ENCODE peak calls at places on chromosomes 7 and 10, in nine cellular contexts. X is tibial artery; P is astrocyte; Q is stomach; V is adipocyte; U is PC-3; B is heart left ventricle; Y is CD8-positive, alpha-beta T cell; L is IMR-90. S is an unnamed sample. For H3K9me3, the result is how much of the 10 kb centered on the place peaks cover.

GRCh38 chr10:58291538-58292174 is 22.7 kb downstream of the CISD1 start:
- DNase-seq in X (peak), P (peak), Q (no peak), V (peak), U (peak), B (peak), Y (peak), L (peak), S (no peak)

GRCh38 chr10:122357685-122358084 is 16.8 kb upstream of the PLEKHA1 start:
- DNase-seq in X (no peak), P (no peak), Q (no peak), V (no peak), U (no peak), B (no peak), Y (no peak), L (no peak), S (no peak)

GRCh38 chr10:94131885-94132284 is 138.2 kb downstream of the PLCE1 start:
- DNase-seq in X (no peak), P (peak), Q (no peak), V (peak), U (peak), B (no peak), Y (no peak), L (peak), S (no peak)

GRCh38 chr7:84822941-84823510 is 363.8 kb downstream of the SEMA3D start:
- DNase-seq in X (no peak), P (no peak), Q (no peak), V (no peak), U (no peak), B (no peak), Y (no peak), L (no peak), S (no peak)

GRCh38 chr7:80063855-80064254 is 70.8 kb upstream of the GNAI1 start:
- DNase-seq in X (no peak), P (no peak), Q (no peak), V (no peak), U (no peak), B (no peak), Y (no peak), L (no peak), S (no peak)

GRCh38 chr10:48670978-48671913 is 13.4 kb upstream of the WDFY4 start:
- DNase-seq in X (no peak), P (no peak), Q (no peak), V (no peak), U (no peak), B (no peak), Y (no peak), L (no peak), S (peak)

GRCh38 chr7:152544481-152544927 is 108.7 kb upstream of the KMT2C start:
- DNase-seq in X (no peak), P (no peak), Q (no peak), V (no peak), U (no peak), B (no peak), Y (no peak), L (no peak), S (no peak)

GRCh38 chr7:66043681-66044497 is 31.7 kb upstream of the ASL start:
- DNase-seq in X (peak), P (peak), Q (peak), V (peak), U (peak), B (peak), Y (no peak), L (no peak), S (peak)

GRCh38 chr10:106992064-106992463 is 172.4 kb downstream of the SORCS1 start:
- DNase-seq in X (no peak), P (no peak), Q (no peak), V (no peak), U (no peak), B (no peak), Y (no peak), L (no peak), S (no peak)

GRCh38 chr10:59582779-59583178 is 126.9 kb downstream of the SLC16A9 start:
- DNase-seq in X (no peak), P (no peak), Q (no peak), V (no peak), U (no peak), B (no peak), Y (no peak), L (no peak), S (no peak)

GRCh38 chr10:108789911-108790310 is 1133.4 kb downstream of the XPNPEP1 start:
- DNase-seq in X (no peak), P (peak), Q (no peak), V (no peak), U (peak), B (no peak), Y (no peak), L (peak), S (no peak)

GRCh38 chr10:13693783-13694450 is 107.2 kb downstream of the PRPF18 start:
- DNase-seq in X (no peak), P (no peak), Q (no peak), V (no peak), U (no peak), B (no peak), Y (no peak), L (no peak), S (no peak)

GRCh38 chr10:5645944-5646617 is 20.3 kb downstream of the ASB13 start:
- DNase-seq in X (no peak), P (no peak), Q (no peak), V (no peak), U (no peak), B (peak), Y (no peak), L (no peak), S (no peak)
- H3K4me3 ChIP-seq in X (no peak), P (no peak), Q (no peak), V (no peak), U (no peak), B (no peak), Y (no peak), L (no peak), S (no peak)

GRCh38 chr10:129114588-129114987 is 352.5 kb upstream of the MGMT start:
- DNase-seq in X (no peak), P (no peak), Q (no peak), V (no peak), U (no peak), B (no peak), Y (no peak), L (no peak), S (no peak)
- H3K9me3 ChIP-seq in X (under half), P (under half), Q (under half), V (under half), U (under half), B (under half), Y (under half), L (under half), S (under half)

GRCh38 chr7:4747013-4747412 is 28.4 kb upstream of the AP5Z1 start:
- DNase-seq in X (no peak), P (no peak), Q (no peak), V (no peak), U (no peak), B (peak), Y (no peak), L (no peak), S (no peak)

GRCh38 chr7:4744391-4745264 is 30.8 kb upstream of the AP5Z1 start:
- DNase-seq in X (peak), P (peak), Q (peak), V (peak), U (peak), B (peak), Y (peak), L (peak), S (peak)

GRCh38 chr7:4747746-4748145 is 27.7 kb upstream of the AP5Z1 start:
- DNase-seq in X (no peak), P (no peak), Q (no peak), V (no peak), U (no peak), B (no peak), Y (no peak), L (no peak), S (no peak)

GRCh38 chr7:4745971-4746919 is 29.2 kb upstream of the AP5Z1 start:
- DNase-seq in X (no peak), P (peak), Q (peak), V (peak), U (peak), B (no peak), Y (no peak), L (peak), S (no peak)

DNA sequence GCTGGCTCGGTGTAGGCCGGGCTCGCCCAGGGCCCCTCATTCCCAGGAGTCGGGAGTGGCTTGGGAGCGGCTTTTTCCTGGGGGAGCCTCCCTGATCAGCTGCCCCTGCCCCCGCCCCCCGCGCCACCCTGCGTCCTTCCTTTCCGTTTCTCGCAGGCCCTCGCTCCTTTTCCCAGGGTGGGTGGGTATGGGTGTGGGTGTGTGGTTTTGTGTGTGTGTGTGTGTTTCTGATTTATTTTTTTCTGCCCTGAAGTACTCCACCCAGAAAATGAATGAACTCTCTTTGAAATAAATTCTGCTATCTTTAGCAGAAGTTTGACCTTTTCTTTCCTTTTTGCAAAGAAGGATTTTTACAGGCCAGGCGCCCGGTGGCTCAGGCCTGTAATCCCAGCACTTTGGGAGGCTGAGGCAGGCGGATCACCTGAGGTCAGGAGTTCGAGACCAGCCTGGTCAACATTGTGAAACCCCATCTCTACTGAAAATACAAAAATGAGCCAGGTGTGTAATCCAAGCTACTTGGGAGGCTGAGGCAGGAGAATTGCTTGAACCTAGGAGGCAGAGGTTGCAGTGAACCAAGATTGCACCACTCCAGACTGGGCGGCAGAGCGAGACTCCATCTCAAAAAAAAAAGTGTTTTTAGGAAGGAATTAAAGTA is 30.0 kb upstream of the AP5Z1 start:
- DNase-seq in X (no peak), P (no peak), Q (no peak), V (no peak), U (no peak), B (no peak), Y (no peak), L (no peak), S (no peak)
- H3K4me3 ChIP-seq in X (peak), P (peak), Q (peak), V (peak), U (peak), B (peak), Y (peak), L (peak), S (no peak)

DNA sequence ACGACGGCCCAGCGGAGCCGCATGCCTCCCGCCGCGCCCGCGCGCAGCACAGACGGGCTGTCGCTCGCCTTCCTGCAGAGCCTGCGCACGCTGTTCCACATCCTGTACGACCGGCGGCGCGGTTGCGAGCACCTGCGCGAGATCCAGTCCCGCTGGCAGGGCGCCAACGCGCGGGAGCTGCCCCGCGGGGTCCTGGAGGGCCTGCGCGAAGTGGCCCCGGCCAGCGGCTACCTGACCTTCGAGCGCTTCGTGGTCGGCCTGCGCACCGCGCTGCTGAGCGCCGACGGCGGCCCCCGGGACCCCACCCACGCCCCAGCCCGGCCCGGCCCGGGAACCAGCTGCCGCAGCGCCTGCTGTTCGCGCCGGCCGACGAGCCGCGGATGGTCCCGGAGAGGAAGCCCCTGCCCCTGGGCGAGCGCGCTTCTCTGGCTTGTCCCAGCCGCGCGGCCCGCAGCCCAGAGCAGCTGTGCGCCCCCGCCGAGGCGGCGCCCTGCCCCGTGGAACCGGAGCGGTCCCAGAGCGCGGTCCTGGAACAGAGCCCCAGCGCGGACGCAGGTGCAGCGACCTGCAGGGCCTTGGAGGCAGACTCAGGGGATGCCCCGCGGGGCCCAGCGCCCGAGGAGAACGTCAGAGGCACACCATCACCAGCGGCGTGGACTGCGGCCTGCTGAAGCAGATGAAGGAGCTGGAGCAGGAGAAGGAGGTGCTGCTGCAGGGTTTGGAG is 25.3 kb upstream of the ZNF716 start:
- DNase-seq in X (no peak), P (no peak), Q (no peak), V (no peak), U (no peak), B (no peak), Y (no peak), L (no peak), S (no peak)
- H3K9me3 ChIP-seq in X (under half), P (under half), Q (under half), V (under half), U (under half), B (under half), Y (under half), L (under half), S (under half)

GRCh38 chr7:117323877-117324699 is 1.2 kb upstream of the WNT2 start:
- DNase-seq in X (peak), P (peak), Q (no peak), V (peak), U (peak), B (peak), Y (no peak), L (peak), S (no peak)
- H3K4me3 ChIP-seq in X (peak), P (peak), Q (peak), V (peak), U (peak), B (peak), Y (no peak), L (peak), S (peak)

GRCh38 chr7:157773361-157773760 is 436.6 kb downstream of the DNAJB6 start:
- DNase-seq in X (no peak), P (no peak), Q (no peak), V (no peak), U (no peak), B (no peak), Y (no peak), L (no peak), S (no peak)
- H3K9me3 ChIP-seq in X (under half), P (under half), Q (under half), V (under half), U (under half), B (under half), Y (under half), L (half or more), S (under half)

GRCh38 chr7:129947001-129947400 is 5.8 kb downstream of the UBE2H start:
- DNase-seq in X (no peak), P (no peak), Q (no peak), V (peak), U (no peak), B (no peak), Y (no peak), L (no peak), S (no peak)

GRCh38 chr7:129947701-129948100 is 5.1 kb downstream of the UBE2H start:
- DNase-seq in X (no peak), P (peak), Q (no peak), V (peak), U (no peak), B (no peak), Y (no peak), L (no peak), S (no peak)

GRCh38 chr7:129948877-129949291 is 3.9 kb downstream of the UBE2H start:
- DNase-seq in X (peak), P (peak), Q (peak), V (peak), U (peak), B (peak), Y (peak), L (peak), S (peak)

GRCh38 chr7:129949292-129950133 is 3.2 kb downstream of the UBE2H start:
- DNase-seq in X (peak), P (peak), Q (no peak), V (peak), U (peak), B (no peak), Y (no peak), L (peak), S (no peak)

GRCh38 chr7:129948338-129948737 is 4.4 kb downstream of the UBE2H start:
- DNase-seq in X (no peak), P (no peak), Q (no peak), V (no peak), U (no peak), B (no peak), Y (no peak), L (no peak), S (no peak)
- H3K4me3 ChIP-seq in X (no peak), P (no peak), Q (peak), V (peak), U (peak), B (no peak), Y (peak), L (no peak), S (no peak)

DNA sequence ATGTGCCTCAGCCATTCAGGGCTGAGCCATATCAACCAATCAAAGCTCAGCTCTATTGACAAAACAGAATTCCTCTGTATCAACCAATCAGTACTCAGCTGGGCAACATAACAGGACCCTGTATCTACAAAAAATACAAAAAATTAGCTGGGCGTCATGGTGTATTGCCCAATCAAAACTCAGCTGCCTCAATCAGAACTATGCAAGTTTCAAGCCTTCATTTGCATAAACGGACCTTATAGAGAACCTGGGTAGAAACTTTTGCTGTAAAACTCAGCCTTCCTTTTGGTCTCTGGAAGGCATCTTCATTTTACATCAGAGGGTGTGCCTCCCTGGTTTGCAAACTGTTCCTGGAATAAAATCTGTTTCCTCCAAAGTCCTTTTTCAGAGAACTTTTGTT is 77.1 kb downstream of the ZNF467 start:
- DNase-seq in X (no peak), P (no peak), Q (no peak), V (no peak), U (no peak), B (no peak), Y (no peak), L (no peak), S (no peak)
- H3K9me3 ChIP-seq in X (under half), P (under half), Q (under half), V (under half), U (under half), B (under half), Y (under half), L (under half), S (under half)

DNA sequence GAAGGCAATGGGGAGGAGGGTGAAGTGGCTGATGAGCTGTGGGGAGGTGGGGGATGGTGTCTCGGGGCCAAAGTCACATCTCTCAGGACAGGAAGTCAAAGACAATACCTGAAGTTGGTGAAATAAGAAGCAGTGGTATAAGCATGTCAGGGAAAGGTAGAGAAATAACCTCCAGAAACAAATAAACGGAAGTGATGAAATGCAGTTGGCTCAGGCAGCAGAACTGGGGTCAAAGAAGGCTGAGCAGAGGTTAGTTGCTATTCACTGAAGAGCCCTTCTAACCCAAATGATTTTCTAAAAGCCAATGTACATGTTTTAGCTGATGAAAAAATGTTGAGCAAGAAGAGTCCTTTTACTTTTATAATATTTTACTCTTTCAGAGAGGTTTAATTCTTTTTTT is 78.6 kb upstream of the ADRB1 start:
- DNase-seq in X (no peak), P (no peak), Q (no peak), V (no peak), U (no peak), B (no peak), Y (no peak), L (no peak), S (peak)
- H3K4me3 ChIP-seq in X (no peak), P (no peak), Q (no peak), V (no peak), U (no peak), B (no peak), Y (no peak), L (no peak), S (no peak)

GRCh38 chr7:248732-249435 is 41.1 kb upstream of the FOXL3 start:
- DNase-seq in X (no peak), P (no peak), Q (no peak), V (no peak), U (no peak), B (no peak), Y (no peak), L (no peak), S (no peak)

GRCh38 chr7:247166-247565 is 42.8 kb upstream of the FOXL3 start:
- DNase-seq in X (no peak), P (no peak), Q (no peak), V (no peak), U (no peak), B (no peak), Y (no peak), L (no peak), S (no peak)

GRCh38 chr7:245574-246295 is 44.2 kb upstream of the FOXL3 start:
- DNase-seq in X (no peak), P (no peak), Q (no peak), V (no peak), U (no peak), B (no peak), Y (no peak), L (no peak), S (no peak)

GRCh38 chr7:246451-246850 is 43.5 kb upstream of the FOXL3 start:
- DNase-seq in X (no peak), P (no peak), Q (no peak), V (no peak), U (no peak), B (no peak), Y (no peak), L (no peak), S (no peak)

GRCh38 chr7:247636-248035 is 42.3 kb upstream of the FOXL3 start:
- DNase-seq in X (no peak), P (no peak), Q (no peak), V (no peak), U (no peak), B (no peak), Y (no peak), L (no peak), S (no peak)
- H3K9me3 ChIP-seq in X (under half), P (under half), Q (under half), V (under half), U (under half), B (under half), Y (under half), L (under half), S (under half)